ENCODE peak calls at places on chromosomes 5 and 9, in five cellular contexts. T, P, U, X and E are unnamed samples.

GRCh38 chr9:107667700-107668099 is 178.1 kb upstream of the KLF4 start:
- DNase-seq in T (no peak), P (peak; percentile 83), U (no peak), X (no peak), E (no peak)

GRCh38 chr9:127555830-127556820 is 56.0 kb upstream of the STXBP1 start:
- DNase-seq in T (no peak), P (peak; percentile 95), U (peak; percentile 95), X (no peak), E (peak; percentile 45)

GRCh38 chr9:101674165-101674564 is 64.3 kb downstream of the GRIN3A start:
- DNase-seq in T (no peak), P (no peak), U (no peak), X (no peak), E (no peak)

GRCh38 chr5:99544326-99544725 is 615.5 kb upstream of the CHD1 start:
- DNase-seq in T (no peak), P (no peak), U (no peak), X (no peak), E (no peak)

GRCh38 chr9:106862946-106863740 is at the start of gene ZNF462:
- DNase-seq in T (peak; percentile 50), P (peak; percentile 79), U (peak; percentile 70), X (peak; percentile 36), E (no peak)

GRCh38 chr5:78757269-78758053 is 108.9 kb upstream of the LHFPL2 start:
- DNase-seq in T (no peak), P (no peak), U (peak; percentile 51), X (no peak), E (no peak)

GRCh38 chr9:131959887-131960286 is 119.8 kb downstream of the MED27 start:
- DNase-seq in T (no peak), P (no peak), U (no peak), X (no peak), E (no peak)

GRCh38 chr5:52801329-52801728 is 13.6 kb downstream of the ITGA1 start:
- DNase-seq in T (no peak), P (no peak), U (no peak), X (no peak), E (no peak)

GRCh38 chr5:138754699-138755057 is 1.5 kb downstream of the CTNNA1 start:
- DNase-seq in T (no peak), P (no peak), U (no peak), X (no peak), E (no peak)

GRCh38 chr5:129904667-129905466 is 602 bp downstream of the CHSY3 start:
- DNase-seq in T (peak; percentile 4), P (peak; percentile 84), U (peak; percentile 14), X (no peak), E (no peak)

GRCh38 chr5:73693573-73694061 is 67.6 kb downstream of the ARHGEF28 start:
- DNase-seq in T (no peak), P (no peak), U (peak; percentile 71), X (no peak), E (no peak)

GRCh38 chr9:21153688-21154608 is 12.3 kb upstream of the IFNW1 start:
- DNase-seq in T (peak; percentile 14), P (no peak), U (peak; percentile 31), X (no peak), E (no peak)

GRCh38 chr9:28774433-28775029 is 1201.2 kb upstream of the C9orf72 start:
- DNase-seq in T (peak; percentile 59), P (no peak), U (peak; percentile 62), X (no peak), E (no peak)

GRCh38 chr9:6644346-6645152 is 980 bp downstream of the GLDC start:
- DNase-seq in T (no peak), P (no peak), U (no peak), X (no peak), E (no peak)

GRCh38 chr9:114518599-114519022 is 13.3 kb upstream of the WHRN start:
- DNase-seq in T (no peak), P (no peak), U (no peak), X (no peak), E (no peak)

GRCh38 chr5:81021486-81021885 is 61.3 kb downstream of the RASGRF2 start:
- DNase-seq in T (no peak), P (no peak), U (no peak), X (no peak), E (no peak)

GRCh38 chr9:108412755-108413154 is 443.0 kb downstream of the ACTL7B start:
- DNase-seq in T (no peak), P (no peak), U (no peak), X (no peak), E (no peak)

GRCh38 chr5:17069995-17070405 is 133.9 kb upstream of the MYO10 start:
- DNase-seq in T (no peak), P (no peak), U (peak; percentile 39), X (no peak), E (no peak)

GRCh38 chr9:14942037-14942436 is 31.8 kb upstream of the FREM1 start:
- DNase-seq in T (no peak), P (no peak), U (no peak), X (no peak), E (no peak)

GRCh38 chr5:145689235-145689634 is 145.9 kb downstream of the PRELID2 start:
- DNase-seq in T (no peak), P (no peak), U (no peak), X (no peak), E (no peak)

GRCh38 chr5:42454216-42454995 is 31.2 kb downstream of the GHR start:
- DNase-seq in T (no peak), P (no peak), U (no peak), X (no peak), E (no peak)

GRCh38 chr5:96661101-96661840 is 905 bp upstream of the CAST start:
- DNase-seq in T (no peak), P (no peak), U (peak; percentile 49), X (no peak), E (peak; percentile 7)